ENCODE peak calls at places on chromosome 10, in four cellular contexts. One of them, this sample, is unnamed.

GRCh38 chr10:101939273-101939635 is 95.7 kb upstream of the KCNIP2 start:
- DNase-seq in head of caudate nucleus: no peak
- DNase-seq in NCI-H345: no peak
- DNase-seq in brain microvascular endothelial cell: peak
- DNase-seq in this sample: peak

GRCh38 chr10:112774808-112775207 is 175.2 kb upstream of the TCF7L2 start:
- DNase-seq in head of caudate nucleus: peak
- DNase-seq in NCI-H345: no peak
- DNase-seq in brain microvascular endothelial cell: no peak
- DNase-seq in this sample: no peak

GRCh38 chr10:91307489-91307888 is 87.0 kb downstream of the PCGF5 start:
- DNase-seq in head of caudate nucleus: no peak
- DNase-seq in NCI-H345: no peak
- DNase-seq in brain microvascular endothelial cell: no peak
- DNase-seq in this sample: no peak

GRCh38 chr10:132480356-132480755 is 57.2 kb upstream of the INPP5A start:
- DNase-seq in head of caudate nucleus: no peak
- DNase-seq in NCI-H345: no peak
- DNase-seq in brain microvascular endothelial cell: no peak
- DNase-seq in this sample: no peak

GRCh38 chr10:6669269-6669859 is 89.3 kb upstream of the PRKCQ start:
- DNase-seq in head of caudate nucleus: peak
- DNase-seq in NCI-H345: no peak
- DNase-seq in brain microvascular endothelial cell: peak
- DNase-seq in this sample: peak

GRCh38 chr10:96370575-96371157 is 11.9 kb upstream of the OPALIN start:
- DNase-seq in head of caudate nucleus: peak
- DNase-seq in NCI-H345: peak
- DNase-seq in brain microvascular endothelial cell: peak
- DNase-seq in this sample: peak

GRCh38 chr10:77812741-77813140 is 113.8 kb downstream of the DLG5 start:
- DNase-seq in head of caudate nucleus: no peak
- DNase-seq in NCI-H345: no peak
- DNase-seq in brain microvascular endothelial cell: no peak
- DNase-seq in this sample: no peak

GRCh38 chr10:3045471-3046209 is 21.7 kb upstream of the PFKP start:
- DNase-seq in head of caudate nucleus: peak
- DNase-seq in NCI-H345: no peak
- DNase-seq in brain microvascular endothelial cell: peak
- DNase-seq in this sample: no peak

GRCh38 chr10:131081386-131081785 is 230.1 kb downstream of the TCERG1L start:
- DNase-seq in head of caudate nucleus: no peak
- DNase-seq in NCI-H345: no peak
- DNase-seq in brain microvascular endothelial cell: no peak
- DNase-seq in this sample: no peak

GRCh38 chr10:126199221-126199998 is 188.9 kb downstream of the ADAM12 start:
- DNase-seq in head of caudate nucleus: no peak
- DNase-seq in NCI-H345: no peak
- DNase-seq in brain microvascular endothelial cell: peak
- DNase-seq in this sample: no peak

GRCh38 chr10:72068901-72069446 is 19.4 kb downstream of the SPOCK2 start:
- DNase-seq in head of caudate nucleus: no peak
- DNase-seq in NCI-H345: no peak
- DNase-seq in brain microvascular endothelial cell: no peak
- DNase-seq in this sample: no peak

GRCh38 chr10:92573091-92573797 is 649 bp downstream of the IDE start:
- DNase-seq in head of caudate nucleus: peak
- DNase-seq in NCI-H345: peak
- DNase-seq in brain microvascular endothelial cell: no peak
- DNase-seq in this sample: peak

GRCh38 chr10:79140083-79140793 is 71.5 kb downstream of the ZMIZ1 start:
- DNase-seq in head of caudate nucleus: no peak
- DNase-seq in NCI-H345: no peak
- DNase-seq in brain microvascular endothelial cell: no peak
- DNase-seq in this sample: no peak

GRCh38 chr10:59512951-59513350 is 150.6 kb upstream of the FAM13C start:
- DNase-seq in head of caudate nucleus: no peak
- DNase-seq in NCI-H345: no peak
- DNase-seq in brain microvascular endothelial cell: no peak
- DNase-seq in this sample: no peak

GRCh38 chr10:12726971-12727831 is 274.3 kb downstream of the CCDC3 start:
- DNase-seq in head of caudate nucleus: no peak
- DNase-seq in NCI-H345: no peak
- DNase-seq in brain microvascular endothelial cell: no peak
- DNase-seq in this sample: no peak

GRCh38 chr10:80771902-80772555 is 234.3 kb downstream of the SH2D4B start:
- DNase-seq in head of caudate nucleus: no peak
- DNase-seq in NCI-H345: no peak
- DNase-seq in brain microvascular endothelial cell: no peak
- DNase-seq in this sample: no peak

GRCh38 chr10:3082290-3082689 is 14.9 kb downstream of the PFKP start:
- DNase-seq in head of caudate nucleus: no peak
- DNase-seq in NCI-H345: no peak
- DNase-seq in brain microvascular endothelial cell: no peak
- DNase-seq in this sample: no peak

GRCh38 chr10:54620352-54620751 is 180.7 kb downstream of the PCDH15 start:
- DNase-seq in head of caudate nucleus: no peak
- DNase-seq in NCI-H345: no peak
- DNase-seq in brain microvascular endothelial cell: no peak
- DNase-seq in this sample: no peak

GRCh38 chr10:61188691-61189090 is 244.7 kb upstream of the RHOBTB1 start:
- DNase-seq in head of caudate nucleus: no peak
- DNase-seq in NCI-H345: no peak
- DNase-seq in brain microvascular endothelial cell: no peak
- DNase-seq in this sample: no peak